ENCODE peak calls at places on chromosomes 12 and 14, in seven cellular contexts. One of them, this sample, is unnamed. For H3K27me3, the result is how much of the 10 kb centered on the place peaks cover.

GRCh38 chr12:108308432-108308831 is 30.7 kb downstream of the CMKLR1 start:
- DNase-seq in prostate gland: no peak
- DNase-seq in naive thymus-derived CD4-positive, alpha-beta T cell: no peak
- DNase-seq in bronchial epithelial cell: no peak
- DNase-seq in endothelial cell of umbilical vein: no peak
- DNase-seq in adipocyte: no peak
- DNase-seq in brain microvascular endothelial cell: no peak
- DNase-seq in this sample: no peak

GRCh38 chr12:9721394-9722092 is 11.4 kb downstream of the CLECL1 start:
- DNase-seq in prostate gland: no peak
- DNase-seq in naive thymus-derived CD4-positive, alpha-beta T cell: no peak
- DNase-seq in bronchial epithelial cell: peak
- DNase-seq in endothelial cell of umbilical vein: peak
- DNase-seq in adipocyte: peak
- DNase-seq in brain microvascular endothelial cell: no peak
- DNase-seq in this sample: peak

GRCh38 chr12:90645181-90645580 is 309.8 kb downstream of the CCER1 start:
- DNase-seq in prostate gland: no peak
- DNase-seq in naive thymus-derived CD4-positive, alpha-beta T cell: no peak
- DNase-seq in bronchial epithelial cell: no peak
- DNase-seq in endothelial cell of umbilical vein: no peak
- DNase-seq in adipocyte: no peak
- DNase-seq in brain microvascular endothelial cell: no peak
- DNase-seq in this sample: no peak

GRCh38 chr14:97276573-97276972 is 479.4 kb downstream of the VRK1 start:
- DNase-seq in prostate gland: no peak
- DNase-seq in naive thymus-derived CD4-positive, alpha-beta T cell: peak
- DNase-seq in bronchial epithelial cell: no peak
- DNase-seq in endothelial cell of umbilical vein: no peak
- DNase-seq in adipocyte: no peak
- DNase-seq in brain microvascular endothelial cell: no peak
- DNase-seq in this sample: no peak

GRCh38 chr12:130764475-130765185 is 48.5 kb upstream of the RIMBP2 start:
- DNase-seq in prostate gland: no peak
- DNase-seq in naive thymus-derived CD4-positive, alpha-beta T cell: no peak
- DNase-seq in bronchial epithelial cell: peak
- DNase-seq in endothelial cell of umbilical vein: peak
- DNase-seq in adipocyte: peak
- DNase-seq in brain microvascular endothelial cell: peak
- DNase-seq in this sample: no peak

GRCh38 chr12:106999444-106999843 is 12.5 kb upstream of the MTERF2 start:
- DNase-seq in prostate gland: no peak
- DNase-seq in naive thymus-derived CD4-positive, alpha-beta T cell: no peak
- DNase-seq in bronchial epithelial cell: peak
- DNase-seq in endothelial cell of umbilical vein: no peak
- DNase-seq in adipocyte: no peak
- DNase-seq in brain microvascular endothelial cell: no peak
- DNase-seq in this sample: no peak

GRCh38 chr12:1185460-1186182 is 194.6 kb downstream of the ERC1 start:
- DNase-seq in prostate gland: no peak
- DNase-seq in naive thymus-derived CD4-positive, alpha-beta T cell: no peak
- DNase-seq in bronchial epithelial cell: no peak
- DNase-seq in endothelial cell of umbilical vein: no peak
- DNase-seq in adipocyte: no peak
- DNase-seq in brain microvascular endothelial cell: no peak
- DNase-seq in this sample: no peak

GRCh38 chr14:64979336-64980074 is 7.2 kb upstream of the FNTB start:
- DNase-seq in prostate gland: no peak
- DNase-seq in naive thymus-derived CD4-positive, alpha-beta T cell: no peak
- DNase-seq in bronchial epithelial cell: no peak
- DNase-seq in endothelial cell of umbilical vein: no peak
- DNase-seq in adipocyte: peak
- DNase-seq in brain microvascular endothelial cell: no peak
- DNase-seq in this sample: no peak

GRCh38 chr12:108768591-108769500 is 37.5 kb upstream of the CORO1C start:
- DNase-seq in prostate gland: no peak
- DNase-seq in naive thymus-derived CD4-positive, alpha-beta T cell: peak
- DNase-seq in bronchial epithelial cell: no peak
- DNase-seq in endothelial cell of umbilical vein: no peak
- DNase-seq in adipocyte: no peak
- DNase-seq in brain microvascular endothelial cell: no peak
- DNase-seq in this sample: no peak

GRCh38 chr12:47868041-47868440 is 36.8 kb downstream of the VDR start:
- DNase-seq in prostate gland: no peak
- DNase-seq in naive thymus-derived CD4-positive, alpha-beta T cell: no peak
- DNase-seq in bronchial epithelial cell: no peak
- DNase-seq in endothelial cell of umbilical vein: peak
- DNase-seq in adipocyte: peak
- DNase-seq in brain microvascular endothelial cell: no peak
- DNase-seq in this sample: no peak

GRCh38 chr12:80472912-80473500 is 29.0 kb downstream of the PTPRQ start:
- DNase-seq in prostate gland: no peak
- DNase-seq in naive thymus-derived CD4-positive, alpha-beta T cell: no peak
- DNase-seq in bronchial epithelial cell: peak
- DNase-seq in endothelial cell of umbilical vein: peak
- DNase-seq in adipocyte: peak
- DNase-seq in brain microvascular endothelial cell: peak
- DNase-seq in this sample: peak

GRCh38 chr14:102320671-102321455 is 1.3 kb downstream of the ZNF839 start:
- DNase-seq in prostate gland: no peak
- DNase-seq in naive thymus-derived CD4-positive, alpha-beta T cell: no peak
- DNase-seq in bronchial epithelial cell: no peak
- DNase-seq in endothelial cell of umbilical vein: no peak
- DNase-seq in adipocyte: no peak
- DNase-seq in brain microvascular endothelial cell: no peak
- DNase-seq in this sample: no peak

GRCh38 chr12:113823816-113824215 is 142.3 kb downstream of the RBM19 start:
- DNase-seq in prostate gland: no peak
- DNase-seq in naive thymus-derived CD4-positive, alpha-beta T cell: no peak
- DNase-seq in bronchial epithelial cell: no peak
- DNase-seq in endothelial cell of umbilical vein: no peak
- DNase-seq in adipocyte: no peak
- DNase-seq in brain microvascular endothelial cell: no peak
- DNase-seq in this sample: no peak

GRCh38 chr12:52710744-52711143 is 7.4 kb upstream of the KRT77 start:
- DNase-seq in prostate gland: no peak
- DNase-seq in naive thymus-derived CD4-positive, alpha-beta T cell: no peak
- DNase-seq in bronchial epithelial cell: no peak
- DNase-seq in endothelial cell of umbilical vein: no peak
- DNase-seq in adipocyte: no peak
- DNase-seq in brain microvascular endothelial cell: no peak
- DNase-seq in this sample: no peak

GRCh38 chr14:86055512-86055911 is 525.6 kb downstream of the FLRT2 start:
- DNase-seq in prostate gland: no peak
- DNase-seq in naive thymus-derived CD4-positive, alpha-beta T cell: no peak
- DNase-seq in bronchial epithelial cell: peak
- DNase-seq in endothelial cell of umbilical vein: peak
- DNase-seq in adipocyte: peak
- DNase-seq in brain microvascular endothelial cell: no peak
- DNase-seq in this sample: no peak

GRCh38 chr12:1836241-1836803 is 16.0 kb downstream of the LRTM2 start:
- DNase-seq in prostate gland: no peak
- DNase-seq in naive thymus-derived CD4-positive, alpha-beta T cell: no peak
- DNase-seq in bronchial epithelial cell: no peak
- DNase-seq in endothelial cell of umbilical vein: no peak
- DNase-seq in adipocyte: no peak
- DNase-seq in brain microvascular endothelial cell: no peak
- DNase-seq in this sample: no peak

GRCh38 chr12:88416155-88416554 is 164.1 kb downstream of the KITLG start:
- DNase-seq in prostate gland: no peak
- DNase-seq in naive thymus-derived CD4-positive, alpha-beta T cell: no peak
- DNase-seq in bronchial epithelial cell: no peak
- DNase-seq in endothelial cell of umbilical vein: no peak
- DNase-seq in adipocyte: no peak
- DNase-seq in brain microvascular endothelial cell: no peak
- DNase-seq in this sample: no peak

GRCh38 chr14:64640839-64641238 is 63.4 kb upstream of the PLEKHG3 start:
- DNase-seq in prostate gland: no peak
- DNase-seq in naive thymus-derived CD4-positive, alpha-beta T cell: no peak
- DNase-seq in bronchial epithelial cell: peak
- DNase-seq in endothelial cell of umbilical vein: no peak
- DNase-seq in adipocyte: no peak
- DNase-seq in brain microvascular endothelial cell: no peak
- DNase-seq in this sample: no peak

GRCh38 chr12:5723071-5723470 is 222.0 kb downstream of the ANO2 start:
- DNase-seq in prostate gland: no peak
- DNase-seq in naive thymus-derived CD4-positive, alpha-beta T cell: no peak
- DNase-seq in bronchial epithelial cell: no peak
- DNase-seq in endothelial cell of umbilical vein: no peak
- DNase-seq in adipocyte: no peak
- DNase-seq in brain microvascular endothelial cell: no peak
- DNase-seq in this sample: no peak

GRCh38 chr12:105705765-105706164 is 375.3 kb downstream of the C12orf75 start:
- DNase-seq in prostate gland: peak
- DNase-seq in naive thymus-derived CD4-positive, alpha-beta T cell: no peak
- DNase-seq in bronchial epithelial cell: peak
- DNase-seq in endothelial cell of umbilical vein: peak
- DNase-seq in adipocyte: peak
- DNase-seq in brain microvascular endothelial cell: peak
- DNase-seq in this sample: peak

GRCh38 chr12:122368361-122369073 is 54.0 kb downstream of the CLIP1 start:
- DNase-seq in prostate gland: no peak
- DNase-seq in naive thymus-derived CD4-positive, alpha-beta T cell: no peak
- DNase-seq in bronchial epithelial cell: peak
- DNase-seq in endothelial cell of umbilical vein: peak
- DNase-seq in adipocyte: peak
- DNase-seq in brain microvascular endothelial cell: peak
- DNase-seq in this sample: peak

GRCh38 chr12:51538149-51538548 is 52.9 kb upstream of the SCN8A start:
- DNase-seq in prostate gland: no peak
- DNase-seq in naive thymus-derived CD4-positive, alpha-beta T cell: no peak
- DNase-seq in bronchial epithelial cell: no peak
- DNase-seq in endothelial cell of umbilical vein: no peak
- DNase-seq in adipocyte: no peak
- DNase-seq in brain microvascular endothelial cell: no peak
- DNase-seq in this sample: no peak

GRCh38 chr12:69657376-69658137 is 41.5 kb downstream of the BEST3 start:
- DNase-seq in prostate gland: no peak
- DNase-seq in naive thymus-derived CD4-positive, alpha-beta T cell: no peak
- DNase-seq in bronchial epithelial cell: peak
- DNase-seq in endothelial cell of umbilical vein: no peak
- DNase-seq in adipocyte: no peak
- DNase-seq in brain microvascular endothelial cell: peak
- DNase-seq in this sample: no peak
- H3K4me3 ChIP-seq in prostate gland: no peak
- H3K4me3 ChIP-seq in naive thymus-derived CD4-positive, alpha-beta T cell: no peak
- H3K4me3 ChIP-seq in bronchial epithelial cell: no peak
- H3K4me3 ChIP-seq in endothelial cell of umbilical vein: no peak
- H3K4me3 ChIP-seq in adipocyte: no peak
- H3K4me3 ChIP-seq in brain microvascular endothelial cell: no peak
- H3K4me3 ChIP-seq in this sample: no peak

DNA sequence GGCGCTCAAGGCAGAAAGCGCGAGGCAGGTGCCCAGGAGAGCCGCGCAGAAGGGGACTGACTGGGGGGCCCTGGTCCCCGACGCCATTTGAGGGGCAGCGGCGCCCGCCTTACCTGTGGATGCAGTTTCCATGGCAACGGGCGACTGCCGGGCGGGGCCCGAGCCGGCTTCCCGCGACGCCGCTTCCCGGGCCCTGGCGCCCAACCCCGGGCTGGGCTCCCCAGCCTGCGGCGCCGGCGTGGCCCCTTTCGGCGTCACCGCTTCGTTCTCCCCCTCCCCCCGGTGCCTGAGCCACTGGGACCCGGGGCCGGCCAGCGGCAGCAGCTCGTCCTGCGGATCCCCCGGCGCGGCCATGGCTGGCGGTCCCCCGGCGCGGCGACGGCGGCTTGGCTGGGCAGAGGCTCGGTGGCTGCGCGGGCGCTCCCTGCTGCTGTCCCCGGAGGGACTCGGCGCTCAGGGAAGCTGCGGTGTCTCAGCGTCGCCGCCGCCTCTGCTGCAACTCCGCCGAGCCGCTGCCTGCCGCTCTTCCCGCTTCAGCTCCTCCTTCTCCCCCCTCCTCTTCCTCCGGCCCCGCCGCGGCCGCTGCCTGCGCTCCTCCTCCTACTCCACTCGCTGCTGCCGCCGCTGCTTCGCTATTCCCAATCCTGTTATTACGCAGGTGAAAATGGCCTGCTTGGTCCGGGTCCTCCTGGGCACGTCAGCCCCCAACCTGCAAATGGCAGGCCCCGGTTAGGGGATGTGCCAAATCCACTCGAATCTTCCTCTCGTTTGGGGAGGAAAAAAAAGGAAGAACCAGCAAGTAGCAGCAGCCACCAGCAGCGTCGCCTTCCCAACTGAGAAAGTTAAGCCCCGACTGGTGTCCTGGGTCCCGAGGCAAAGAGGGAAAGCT is at the start of gene RTN1:
- DNase-seq in prostate gland: peak
- DNase-seq in naive thymus-derived CD4-positive, alpha-beta T cell: no peak
- DNase-seq in bronchial epithelial cell: peak
- DNase-seq in endothelial cell of umbilical vein: peak
- DNase-seq in adipocyte: peak
- DNase-seq in brain microvascular endothelial cell: no peak
- DNase-seq in this sample: no peak
- H3K27me3 ChIP-seq in prostate gland: under half
- H3K27me3 ChIP-seq in naive thymus-derived CD4-positive, alpha-beta T cell: under half
- H3K27me3 ChIP-seq in bronchial epithelial cell: under half
- H3K27me3 ChIP-seq in endothelial cell of umbilical vein: half or more
- H3K27me3 ChIP-seq in adipocyte: under half
- H3K27me3 ChIP-seq in brain microvascular endothelial cell: under half
- H3K27me3 ChIP-seq in this sample: under half

DNA sequence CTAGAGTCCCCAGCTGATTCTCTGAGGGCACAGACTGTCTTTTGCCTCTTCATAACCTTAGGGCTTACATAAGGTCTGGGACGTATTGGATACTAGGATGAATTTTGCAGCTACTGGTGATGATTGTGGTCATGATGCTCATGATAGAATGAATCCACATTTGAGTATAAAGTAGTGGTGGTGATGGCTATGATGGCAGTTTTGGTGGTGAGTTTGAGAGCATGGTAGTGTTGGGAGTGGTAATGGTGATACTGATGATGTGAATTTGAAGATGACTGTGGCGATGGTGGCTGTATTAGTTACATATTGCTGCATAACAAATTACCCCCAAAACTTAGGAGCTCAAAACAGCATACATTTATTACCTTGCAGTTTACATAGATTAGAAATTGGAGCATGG is 14.1 kb upstream of the ASIC1 start:
- DNase-seq in prostate gland: no peak
- DNase-seq in naive thymus-derived CD4-positive, alpha-beta T cell: no peak
- DNase-seq in bronchial epithelial cell: no peak
- DNase-seq in endothelial cell of umbilical vein: no peak
- DNase-seq in adipocyte: no peak
- DNase-seq in brain microvascular endothelial cell: no peak
- DNase-seq in this sample: no peak
- H3K4me3 ChIP-seq in prostate gland: no peak
- H3K4me3 ChIP-seq in naive thymus-derived CD4-positive, alpha-beta T cell: no peak
- H3K4me3 ChIP-seq in bronchial epithelial cell: no peak
- H3K4me3 ChIP-seq in endothelial cell of umbilical vein: no peak
- H3K4me3 ChIP-seq in adipocyte: no peak
- H3K4me3 ChIP-seq in brain microvascular endothelial cell: no peak
- H3K4me3 ChIP-seq in this sample: no peak

DNA sequence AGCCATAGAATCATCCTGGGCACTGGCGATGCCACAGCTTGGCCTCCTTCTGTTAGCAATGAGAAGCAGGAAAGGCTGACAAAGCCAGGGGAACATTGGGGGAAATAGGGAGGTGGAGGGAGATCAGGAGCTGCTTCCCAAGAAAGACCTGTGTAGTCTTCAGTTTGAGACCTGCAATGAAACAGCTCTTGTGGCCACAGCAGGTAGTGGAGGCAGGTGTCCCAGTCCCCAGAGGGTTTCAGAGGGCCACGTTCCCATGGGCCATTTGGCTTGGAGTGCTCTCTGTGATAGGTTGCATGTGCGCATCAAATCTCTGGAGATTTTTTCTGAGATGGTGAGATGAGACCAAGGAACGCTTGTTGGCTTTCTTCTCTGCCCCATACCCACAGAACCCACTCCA is 14.4 kb upstream of the OR6S1 start:
- DNase-seq in prostate gland: no peak
- DNase-seq in naive thymus-derived CD4-positive, alpha-beta T cell: no peak
- DNase-seq in bronchial epithelial cell: no peak
- DNase-seq in endothelial cell of umbilical vein: no peak
- DNase-seq in adipocyte: no peak
- DNase-seq in brain microvascular endothelial cell: no peak
- DNase-seq in this sample: no peak
- H3K27me3 ChIP-seq in prostate gland: under half
- H3K27me3 ChIP-seq in naive thymus-derived CD4-positive, alpha-beta T cell: under half
- H3K27me3 ChIP-seq in bronchial epithelial cell: under half
- H3K27me3 ChIP-seq in endothelial cell of umbilical vein: under half
- H3K27me3 ChIP-seq in adipocyte: half or more
- H3K27me3 ChIP-seq in brain microvascular endothelial cell: under half
- H3K27me3 ChIP-seq in this sample: under half

This sample was measured in BJ.